ENCODE peak calls at places on chromosomes 2 and 18, in eight cellular contexts. V is mesendoderm; N is stomach; F is activated naive CD8-positive, alpha-beta T cell treated with anti-CD3 and anti-CD28 coated beads, Interleukin-2, amount 10 ng/mL, durations not matched to agents 7 days and 5 days; A is neural progenitor cell; X is NCI-H1417 treated with DMSO at 0.1 percent for 48 hours; R is stimulated activated CD8-positive, alpha-beta memory T cell treated with anti-CD3 and anti-CD28 coated beads, Interleukin-4, amount 100 ng/mL, for 1 hour; W is T-helper 2 cell. T is an unnamed sample.

GRCh38 chr2:40434638-40435296 is 17.1 kb downstream of the SLC8A1 start:
- DNase-seq in R (no peak), W (no peak), A (no peak), V (peak), F (no peak), X (no peak), N (no peak), T (no peak)

GRCh38 chr2:61470965-61471904 is at the start of gene USP34:
- DNase-seq in V (peak), N (peak), X (peak), R (peak), F (peak), A (peak), W (peak), T (peak)

GRCh38 chr2:202221873-202222272 is 16.5 kb downstream of the SUMO1 start:
- DNase-seq in V (peak), N (no peak), F (no peak), X (no peak), W (no peak), R (no peak), A (peak), T (no peak)

GRCh38 chr18:9757851-9758587 is 49.9 kb downstream of the RAB31 start:
- DNase-seq in R (no peak), X (no peak), W (no peak), A (no peak), N (no peak), F (no peak), V (no peak), T (peak)

GRCh38 chr2:96089356-96090180 is 26.8 kb downstream of the ADRA2B start:
- DNase-seq in N (peak), X (no peak), A (peak), V (no peak), F (peak), R (no peak), W (no peak), T (no peak)

GRCh38 chr2:201937343-201937742 is 96.3 kb upstream of the FZD7 start:
- DNase-seq in W (no peak), X (no peak), R (no peak), V (no peak), N (no peak), A (no peak), F (no peak), T (no peak)

GRCh38 chr2:72132981-72133720 is 14.5 kb downstream of the CYP26B1 start:
- DNase-seq in V (no peak), R (no peak), X (no peak), F (no peak), A (no peak), W (no peak), N (no peak), T (no peak)

GRCh38 chr2:24908316-24908937 is 11.6 kb downstream of the ADCY3 start:
- DNase-seq in A (no peak), V (no peak), N (no peak), W (no peak), F (no peak), R (no peak), X (no peak), T (no peak)

GRCh38 chr2:133801956-133802355 is 233.7 kb upstream of the NCKAP5 start:
- DNase-seq in R (no peak), N (no peak), V (no peak), F (no peak), W (no peak), X (no peak), A (no peak), T (no peak)

GRCh38 chr18:49664086-49664890 is 102.4 kb downstream of the LIPG start:
- DNase-seq in R (no peak), V (no peak), X (no peak), F (no peak), A (no peak), N (no peak), W (no peak), T (no peak)

GRCh38 chr2:109376115-109376514 is 237.7 kb downstream of the SEPTIN10 start:
- DNase-seq in W (no peak), X (no peak), A (no peak), V (no peak), R (no peak), N (peak), F (no peak), T (no peak)

GRCh38 chr18:13191779-13192178 is 26.8 kb upstream of the LDLRAD4 start:
- DNase-seq in X (no peak), V (peak), F (no peak), N (peak), W (no peak), R (no peak), A (no peak), T (no peak)

GRCh38 chr2:237927135-237927534 is 39.7 kb upstream of the UBE2F start:
- DNase-seq in V (no peak), R (no peak), A (peak), W (no peak), X (no peak), N (no peak), F (no peak), T (no peak)

GRCh38 chr2:11945139-11946126 is 199.0 kb downstream of the LPIN1 start:
- DNase-seq in X (no peak), W (no peak), F (no peak), V (no peak), R (no peak), A (no peak), N (no peak), T (no peak)

GRCh38 chr2:105487142-105488069 is 88.6 kb upstream of the FHL2 start:
- DNase-seq in F (no peak), A (no peak), X (no peak), V (no peak), W (no peak), N (no peak), R (no peak), T (no peak)

GRCh38 chr2:58866527-58866926 is 625.4 kb upstream of the FANCL start:
- DNase-seq in N (no peak), F (no peak), A (no peak), V (no peak), X (no peak), W (no peak), R (no peak), T (no peak)

GRCh38 chr18:49618741-49619392 is 57.0 kb downstream of the LIPG start:
- DNase-seq in A (peak), R (no peak), N (no peak), F (no peak), V (peak), X (no peak), W (no peak), T (no peak)

GRCh38 chr2:157428500-157429175 is 15.3 kb downstream of the CYTIP start:
- DNase-seq in A (no peak), R (no peak), V (no peak), W (no peak), X (no peak), F (no peak), N (no peak), T (no peak)

GRCh38 chr2:144334551-144334950 is 185.4 kb downstream of the ZEB2 start:
- DNase-seq in A (no peak), W (no peak), V (no peak), F (no peak), X (no peak), N (no peak), R (no peak), T (no peak)

GRCh38 chr18:31217455-31217854 is 54.8 kb upstream of the DSC1 start:
- DNase-seq in N (no peak), V (no peak), R (no peak), X (no peak), W (no peak), F (no peak), A (no peak), T (no peak)

GRCh38 chr2:74550231-74550630 is 3.5 kb downstream of the LOXL3 start:
- DNase-seq in X (no peak), N (no peak), F (no peak), V (no peak), R (no peak), A (no peak), W (no peak), T (no peak)

GRCh38 chr2:217248312-217248935 is 388.6 kb upstream of the TNP1 start:
- DNase-seq in W (no peak), R (no peak), A (no peak), F (no peak), V (peak), X (no peak), N (peak), T (peak)

GRCh38 chr2:86788881-86789686 is 1.6 kb downstream of the CD8A start:
- DNase-seq in W (no peak), F (peak), V (peak), X (no peak), N (no peak), A (peak), R (no peak), T (no peak)

GRCh38 chr2:70089220-70089945 is 2.1 kb downstream of the PCBP1 start:
- DNase-seq in W (no peak), X (peak), V (peak), R (no peak), N (peak), F (no peak), A (peak), T (no peak)

GRCh38 chr2:164622338-164623106 is 1.2 kb upstream of the GRB14 start:
- DNase-seq in A (peak), R (no peak), F (no peak), N (no peak), X (no peak), V (peak), W (no peak), T (no peak)